ENCODE peak calls at places on chromosomes 5 and 9, in ten cellular contexts. X is progenitor cell of endocrine pancreas, B is H9, R is AG09319, W is WTC11, U is uterus, T is lower leg skin, N is glutamatergic neuron, K is fibroblast of the aortic adventitia, L is cardiac muscle cell. O is an unnamed sample.

GRCh38 chr5:30607301-30607700 is 586.2 kb upstream of the CDH6 start:
- DNase-seq in N (no peak), L (no peak), R (no peak), U (no peak), B (no peak), K (no peak), X (no peak), W (no peak), T (no peak), O (no peak)

GRCh38 chr9:108622467-108622866 is 233.3 kb downstream of the ACTL7B start:
- DNase-seq in L (no peak), N (no peak), U (no peak), K (peak), X (no peak), R (no peak), B (no peak), T (no peak), W (no peak), O (no peak)

GRCh38 chr5:160001457-160001856 is 7.5 kb upstream of the TTC1 start:
- DNase-seq in U (no peak), W (no peak), B (no peak), T (no peak), R (no peak), K (no peak), N (no peak), L (no peak), X (no peak), O (no peak)

GRCh38 chr5:113047733-113048652 is 71.4 kb downstream of the DCP2 start:
- DNase-seq in R (no peak), X (no peak), L (no peak), N (no peak), B (no peak), U (no peak), K (no peak), T (no peak), W (no peak), O (no peak)

GRCh38 chr5:34687269-34688011 is 31.3 kb downstream of the RAI14 start:
- DNase-seq in X (no peak), U (peak), B (no peak), T (no peak), R (no peak), L (no peak), K (peak), W (no peak), N (no peak), O (no peak)

GRCh38 chr9:121133104-121133816 is 58.5 kb downstream of the CNTRL start:
- DNase-seq in U (no peak), X (peak), K (no peak), R (no peak), L (no peak), T (no peak), W (peak), B (peak), N (no peak), O (no peak)

GRCh38 chr5:142685418-142686209 is at the start of gene FGF1:
- DNase-seq in T (no peak), N (peak), L (peak), X (no peak), B (no peak), K (peak), R (no peak), W (no peak), U (no peak), O (no peak)

GRCh38 chr9:92668746-92669526 is 995 bp downstream of the IPPK start:
- DNase-seq in L (peak), U (no peak), X (no peak), R (no peak), K (peak), N (no peak), W (peak), T (no peak), B (peak), O (no peak)

GRCh38 chr5:57700484-57700883 is 217.9 kb upstream of the ACTBL2 start:
- DNase-seq in X (no peak), B (no peak), K (no peak), U (no peak), R (no peak), L (no peak), T (no peak), N (no peak), W (no peak), O (no peak)

GRCh38 chr5:4442221-4442620 is 697.9 kb upstream of the ADAMTS16 start:
- DNase-seq in R (no peak), N (no peak), B (no peak), K (no peak), X (no peak), U (no peak), T (no peak), L (no peak), W (no peak), O (no peak)

GRCh38 chr9:130635721-130636647 is 28.4 kb upstream of the PRDM12 start:
- DNase-seq in T (no peak), K (no peak), U (no peak), B (no peak), R (no peak), W (no peak), X (no peak), N (no peak), L (no peak), O (no peak)

GRCh38 chr9:33778700-33779351 is 16.5 kb upstream of the PRSS3 start:
- DNase-seq in B (peak), R (no peak), N (no peak), K (peak), U (peak), T (peak), X (peak), L (peak), W (peak), O (peak)

GRCh38 chr9:37693265-37693664 is 42.5 kb downstream of the FRMPD1 start:
- DNase-seq in K (peak), L (no peak), T (no peak), X (no peak), B (no peak), N (no peak), W (no peak), U (no peak), R (no peak), O (no peak)

GRCh38 chr5:152349683-152350526 is 55.2 kb downstream of the NMUR2 start:
- DNase-seq in T (no peak), K (peak), N (peak), R (no peak), L (peak), W (peak), B (peak), U (no peak), X (peak), O (peak)

GRCh38 chr9:2876726-2877125 is 32.8 kb upstream of the PUM3 start:
- DNase-seq in T (no peak), N (no peak), R (no peak), W (no peak), U (no peak), L (no peak), B (no peak), X (no peak), K (no peak), O (no peak)

GRCh38 chr5:139482050-139482889 is at the start of gene STING1:
- DNase-seq in X (no peak), N (no peak), R (peak), B (no peak), L (peak), K (peak), T (peak), U (peak), W (no peak), O (no peak)

GRCh38 chr9:19464764-19465570 is 56.2 kb downstream of the ACER2 start:
- DNase-seq in R (peak), L (peak), N (peak), T (no peak), X (peak), K (peak), U (peak), W (peak), B (peak), O (peak)

GRCh38 chr5:123209163-123210013 is 120.3 kb downstream of the PRDM6 start:
- DNase-seq in T (no peak), L (no peak), N (no peak), K (peak), W (no peak), X (no peak), R (peak), U (no peak), B (no peak), O (no peak)

GRCh38 chr9:37753489-37754190 is at the start of gene TRMT10B:
- DNase-seq in B (peak), W (peak), T (peak), R (peak), N (peak), X (peak), K (peak), L (peak), U (peak), O (peak)

GRCh38 chr5:134525687-134526482 is 415 bp downstream of the JADE2 start:
- DNase-seq in R (no peak), B (peak), U (peak), X (peak), T (peak), W (peak), N (peak), K (peak), L (peak), O (peak)

GRCh38 chr9:129141066-129142041 is 30.1 kb downstream of the PTPA start:
- DNase-seq in U (peak), K (peak), W (no peak), L (no peak), B (peak), N (peak), R (peak), X (no peak), T (peak), O (no peak)

GRCh38 chr5:61866930-61867329 is 439.1 kb upstream of the KIF2A start:
- DNase-seq in X (no peak), L (no peak), W (no peak), T (no peak), K (peak), N (no peak), U (no peak), B (no peak), R (no peak), O (no peak)

GRCh38 chr5:130773813-130774212 is 391.2 kb downstream of the HINT1 start:
- DNase-seq in W (no peak), U (no peak), B (no peak), N (no peak), L (no peak), T (no peak), R (no peak), K (no peak), X (no peak), O (no peak)

GRCh38 chr5:175749591-175749990 is 91.7 kb downstream of the HRH2 start:
- DNase-seq in R (no peak), U (no peak), B (no peak), X (no peak), N (no peak), T (no peak), K (no peak), W (no peak), L (no peak), O (no peak)

GRCh38 chr9:132651259-132651658 is 18.5 kb downstream of the DDX31 start:
- DNase-seq in W (no peak), T (no peak), K (peak), U (no peak), R (peak), B (no peak), N (peak), X (no peak), L (no peak), O (peak)

GRCh38 chr9:129432671-129433154 is 188.2 kb downstream of the C9orf50 start:
- DNase-seq in W (no peak), L (no peak), X (no peak), N (no peak), U (no peak), R (no peak), B (no peak), K (no peak), T (no peak), O (no peak)

GRCh38 chr5:93503598-93504067 is 77.4 kb downstream of the NR2F1-AS1 start:
- DNase-seq in K (peak), N (no peak), U (no peak), W (no peak), L (no peak), B (no peak), X (no peak), T (no peak), R (peak), O (no peak)

GRCh38 chr5:142716963-142717362 is 31.1 kb upstream of the FGF1 start:
- DNase-seq in N (peak), K (peak), R (no peak), W (peak), B (peak), L (peak), U (peak), X (peak), T (peak), O (peak)

GRCh38 chr9:13358128-13358527 is 78.6 kb upstream of the MPDZ start:
- DNase-seq in N (no peak), T (no peak), U (no peak), R (no peak), L (no peak), W (no peak), K (peak), X (no peak), B (no peak), O (no peak)

GRCh38 chr9:97911528-97911927 is 10.8 kb downstream of the TRMO start:
- DNase-seq in R (no peak), L (no peak), N (no peak), B (no peak), W (no peak), X (no peak), U (no peak), K (no peak), T (no peak), O (no peak)

GRCh38 chr9:130880599-130881220 is 15.9 kb downstream of the QRFP start:
- DNase-seq in U (no peak), B (no peak), X (no peak), W (no peak), R (no peak), T (no peak), L (no peak), N (no peak), K (no peak), O (no peak)

GRCh38 chr5:90987711-90988110 is 395.4 kb downstream of the ARRDC3 start:
- DNase-seq in X (no peak), N (no peak), W (no peak), U (no peak), B (no peak), T (no peak), L (no peak), K (no peak), R (no peak), O (no peak)

GRCh38 chr9:33867747-33868429 is 50.9 kb downstream of the UBE2R2 start:
- DNase-seq in K (peak), X (no peak), R (peak), B (no peak), W (no peak), N (no peak), L (no peak), U (peak), T (peak), O (no peak)

GRCh38 chr5:132656774-132657355 is 1.1 kb upstream of the IL13 start:
- DNase-seq in L (no peak), K (no peak), X (no peak), B (no peak), W (no peak), R (no peak), N (no peak), T (no peak), U (no peak), O (no peak)

GRCh38 chr5:151480384-151480783 is 33.0 kb downstream of the SLC36A1 start:
- DNase-seq in R (no peak), X (no peak), U (no peak), L (no peak), W (no peak), N (no peak), B (no peak), K (peak), T (no peak), O (no peak)

GRCh38 chr5:178350361-178351220 is 118.0 kb upstream of the PHYKPL start:
- DNase-seq in K (no peak), T (no peak), X (no peak), B (no peak), U (no peak), R (peak), W (no peak), L (no peak), N (no peak), O (no peak)

GRCh38 chr9:13110766-13111400 is 168.6 kb downstream of the MPDZ start:
- DNase-seq in N (no peak), X (no peak), L (no peak), K (peak), W (no peak), T (no peak), U (peak), B (no peak), R (peak), O (no peak)

DNA sequence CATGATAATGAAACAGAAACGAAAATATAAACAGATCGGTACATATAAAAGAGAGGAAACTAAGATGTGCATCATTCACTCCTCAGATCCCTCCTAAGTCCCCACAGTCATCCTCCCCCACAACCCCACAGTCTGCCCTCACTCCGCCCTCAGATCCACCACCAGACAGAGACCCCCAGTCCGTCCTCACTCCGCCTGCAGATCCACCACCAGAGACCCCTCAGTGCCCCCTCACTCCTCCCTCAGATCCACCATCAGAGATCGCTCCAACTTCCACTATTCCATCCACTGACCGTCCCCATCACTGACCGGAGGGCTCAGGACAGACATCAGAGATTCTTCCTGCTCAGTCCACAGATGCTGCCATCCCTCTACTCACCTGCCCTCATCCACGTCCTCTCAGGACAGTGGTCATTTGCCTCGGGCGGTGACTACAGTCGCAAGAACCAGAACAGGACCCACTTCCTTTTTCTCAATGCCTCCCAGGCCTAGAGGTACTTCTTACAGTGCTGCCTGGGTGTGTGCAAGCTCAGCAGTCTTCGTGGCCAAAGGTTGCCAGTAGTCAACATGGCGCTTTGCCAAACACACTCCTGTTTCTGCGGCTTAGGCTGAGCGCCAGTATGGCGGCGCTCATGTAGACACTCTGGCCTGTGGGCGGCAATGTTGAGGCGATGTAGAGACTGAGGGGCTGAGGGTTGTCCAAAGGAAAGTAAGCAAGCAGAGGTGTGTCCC is 8.3 kb upstream of the SPATA31C1 start:
- DNase-seq in R (no peak), W (no peak), T (no peak), X (no peak), B (peak), K (no peak), L (no peak), N (no peak), U (no peak), O (no peak)
- TF ChIP-seq CTCF in R (no peak), W (no peak), T (no peak), X (no peak), B (peak), K (no peak), L (no peak), N (no peak), U (no peak), O (no peak)

GRCh38 chr5:147234825-147235635 is at the start of gene STK32A:
- DNase-seq in T (no peak), L (peak), R (no peak), B (peak), X (peak), N (peak), U (peak), K (no peak), W (peak), O (peak)
- TF ChIP-seq CTCF in T (no peak), L (no peak), R (no peak), B (peak), X (peak), N (no peak), U (no peak), K (no peak), W (no peak), O (no peak)

GRCh38 chr9:94480205-94480604 is 74.7 kb upstream of the PCAT7 start:
- DNase-seq in L (no peak), U (no peak), R (no peak), T (no peak), X (no peak), N (no peak), W (no peak), K (no peak), B (no peak), O (no peak)
- TF ChIP-seq CTCF in L (no peak), U (no peak), R (no peak), T (no peak), X (no peak), N (no peak), W (no peak), K (no peak), B (peak), O (no peak)

DNA sequence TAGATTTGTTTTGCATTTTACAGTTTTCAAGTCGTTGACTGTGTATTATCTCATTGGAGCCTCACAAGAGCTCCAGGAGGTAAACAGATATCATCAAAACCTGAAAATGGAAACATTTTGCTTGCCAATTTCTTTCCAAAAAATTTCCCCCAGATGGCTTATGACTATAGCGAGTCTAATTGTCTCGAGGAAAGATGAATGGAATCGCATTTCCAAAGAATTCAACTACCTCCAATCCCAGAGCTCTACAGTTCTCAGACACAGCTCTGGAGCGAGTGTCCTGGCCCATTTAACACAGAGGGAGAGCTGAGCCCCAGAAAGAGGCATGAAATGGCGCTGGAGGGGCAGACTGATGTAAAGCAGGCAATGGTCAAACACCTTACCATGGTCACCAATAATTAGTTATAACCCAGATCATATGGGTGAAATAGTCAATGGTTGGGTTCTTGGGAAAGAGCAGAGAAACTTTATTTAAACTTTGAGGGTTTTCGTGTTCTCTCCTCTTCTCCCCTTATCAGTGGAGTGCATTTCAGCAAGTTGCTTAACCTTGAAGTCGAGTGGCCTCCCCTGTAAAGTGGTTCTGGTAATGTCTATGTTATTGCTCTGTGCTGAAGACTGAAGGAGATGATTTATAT is 168.2 kb downstream of the ZDHHC21 start:
- DNase-seq in X (no peak), L (peak), N (no peak), K (no peak), B (no peak), R (no peak), W (no peak), T (no peak), U (no peak), O (no peak)
- TF ChIP-seq CTCF in X (no peak), L (no peak), N (no peak), K (no peak), B (no peak), R (no peak), W (no peak), T (no peak), U (no peak), O (no peak)

O was measured in neural crest cell.